ENCODE peak calls at places on chromosomes 12 and 14, in nine cellular contexts. X is mesenchymal stem cell; N is Peyer's patch; W is CD4-positive, alpha-beta memory T cell; Q is AG04450; M is adipocyte; P is PC-3; S is effector memory CD4-positive, alpha-beta T cell; Z is astrocyte. J is an unnamed sample.

GRCh38 chr12:116157845-116158267 is 119.6 kb downstream of the MED13L start:
- DNase-seq in X (no peak), N (no peak), W (no peak), Q (no peak), M (no peak), P (no peak), S (no peak), Z (no peak), J (no peak)

GRCh38 chr12:54360717-54361456 is 3.4 kb downstream of the GPR84 start:
- DNase-seq in X (peak; percentile 86), N (peak; percentile 70), W (peak; percentile 43), Q (no peak), M (peak; percentile 73), P (peak; percentile 86), S (no peak), Z (peak; percentile 60), J (peak; percentile 35)

GRCh38 chr14:66330916-66331315 is 155.3 kb upstream of the CCDC196 start:
- DNase-seq in X (no peak), N (no peak), W (no peak), Q (no peak), M (peak; percentile 1), P (peak; percentile 23), S (no peak), Z (peak; percentile 61), J (no peak)

GRCh38 chr12:31246470-31246850 is 79.5 kb downstream of the SINHCAF start:
- DNase-seq in X (no peak), N (no peak), W (no peak), Q (no peak), M (no peak), P (no peak), S (no peak), Z (peak; percentile 49), J (no peak)

GRCh38 chr14:79254069-79254775 is 957.1 kb downstream of the DIO2 start:
- DNase-seq in X (peak; percentile 33), N (no peak), W (no peak), Q (no peak), M (peak; percentile 7), P (no peak), S (no peak), Z (peak; percentile 67), J (no peak)

GRCh38 chr14:64053694-64054669 is 201.2 kb downstream of the SYNE2 start:
- DNase-seq in X (peak; percentile 52), N (no peak), W (no peak), Q (no peak), M (peak; percentile 12), P (peak; percentile 11), S (no peak), Z (no peak), J (no peak)

GRCh38 chr12:5456906-5457305 is 25.0 kb downstream of the NTF3 start:
- DNase-seq in X (peak; percentile 49), N (no peak), W (no peak), Q (peak; percentile 57), M (peak; percentile 72), P (no peak), S (no peak), Z (peak; percentile 70), J (no peak)

GRCh38 chr12:51759175-51759574 is 89.3 kb downstream of the FIGNL2 start:
- DNase-seq in X (peak; percentile 20), N (no peak), W (no peak), Q (no peak), M (no peak), P (peak; percentile 83), S (no peak), Z (no peak), J (no peak)

GRCh38 chr14:28576523-28576922 is 190.1 kb upstream of the FOXG1 start:
- DNase-seq in X (no peak), N (no peak), W (no peak), Q (no peak), M (no peak), P (peak; percentile 41), S (no peak), Z (no peak), J (no peak)

GRCh38 chr14:50559990-50560928 is at the start of gene ATL1:
- DNase-seq in X (peak; percentile 86), N (peak; percentile 42), W (peak; percentile 46), Q (peak; percentile 45), M (peak; percentile 80), P (peak; percentile 68), S (no peak), Z (peak; percentile 72), J (no peak)

GRCh38 chr12:78645956-78646355 is 218.6 kb upstream of the SYT1 start:
- DNase-seq in X (no peak), N (no peak), W (no peak), Q (peak; percentile 3), M (peak; percentile 74), P (no peak), S (no peak), Z (no peak), J (no peak)

GRCh38 chr12:103829092-103829491 is 11.9 kb downstream of the NT5DC3 start:
- DNase-seq in X (no peak), N (no peak), W (no peak), Q (no peak), M (peak; percentile 84), P (no peak), S (no peak), Z (no peak), J (no peak)

GRCh38 chr12:113891737-113892520 is 74.2 kb downstream of the RBM19 start:
- DNase-seq in X (no peak), N (no peak), W (no peak), Q (no peak), M (no peak), P (no peak), S (no peak), Z (no peak), J (no peak)

GRCh38 chr12:569803-570236 is 93.4 kb downstream of the NINJ2 start:
- DNase-seq in X (peak; percentile 85), N (peak; percentile 81), W (peak; percentile 84), Q (peak; percentile 48), M (peak; percentile 97), P (peak; percentile 80), S (peak; percentile 68), Z (peak; percentile 61), J (peak; percentile 84)

GRCh38 chr12:64029013-64029857 is 184.7 kb downstream of the SRGAP1 start:
- DNase-seq in X (no peak), N (no peak), W (no peak), Q (peak; percentile 8), M (peak; percentile 58), P (no peak), S (no peak), Z (peak; percentile 63), J (no peak)

GRCh38 chr14:34701808-34702207 is 12.6 kb downstream of the CFL2 start:
- DNase-seq in X (no peak), N (no peak), W (no peak), Q (no peak), M (no peak), P (peak; percentile 25), S (no peak), Z (no peak), J (no peak)

GRCh38 chr12:60266381-60266852 is 670.6 kb downstream of the SLC16A7 start:
- DNase-seq in X (peak; percentile 87), N (no peak), W (no peak), Q (peak; percentile 55), M (peak; percentile 78), P (peak; percentile 91), S (no peak), Z (peak; percentile 86), J (no peak)

GRCh38 chr14:31386271-31386670 is 34.1 kb downstream of the HEATR5A start:
- DNase-seq in X (no peak), N (no peak), W (no peak), Q (no peak), M (no peak), P (no peak), S (no peak), Z (no peak), J (no peak)
- H3K9me3 ChIP-seq in X (no peaks in the 10 kb centered on the region), N (no peaks in the 10 kb centered on the region), W (no peaks in the 10 kb centered on the region), Q (no peaks in the 10 kb centered on the region), M (no peaks in the 10 kb centered on the region), P (no peaks in the 10 kb centered on the region), S (no peaks in the 10 kb centered on the region), Z (no peaks in the 10 kb centered on the region), J (no peaks in the 10 kb centered on the region)

DNA sequence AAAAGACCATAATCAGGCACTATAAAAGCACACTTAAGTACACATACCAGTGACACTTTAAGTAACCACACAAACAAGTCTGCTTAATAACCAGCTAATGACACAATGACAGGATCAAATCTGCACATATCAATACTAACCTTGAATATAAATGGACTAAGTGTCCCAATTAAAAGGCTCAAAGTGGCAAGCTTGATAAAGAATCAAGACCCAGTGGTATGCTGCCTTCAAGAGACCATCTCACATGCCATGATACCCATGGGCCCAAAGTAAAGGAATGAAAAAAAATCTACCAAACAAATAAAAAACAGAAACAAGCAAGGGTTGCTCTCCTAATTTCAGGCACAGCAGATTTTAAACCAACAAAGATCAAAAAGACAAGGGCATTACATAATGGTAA is 470.4 kb downstream of the TRHDE start:
- DNase-seq in X (no peak), N (no peak), W (no peak), Q (no peak), M (no peak), P (no peak), S (no peak), Z (no peak), J (no peak)
- H3K9me3 ChIP-seq in X (peaks cover 27% of the 10 kb centered on the region), N (no peaks in the 10 kb centered on the region), W (no peaks in the 10 kb centered on the region), Q (no peaks in the 10 kb centered on the region), M (peaks cover 31% of the 10 kb centered on the region), P (peaks cover 14% of the 10 kb centered on the region), S (no peaks in the 10 kb centered on the region), Z (peaks cover 3% of the 10 kb centered on the region), J (no peaks in the 10 kb centered on the region)

DNA sequence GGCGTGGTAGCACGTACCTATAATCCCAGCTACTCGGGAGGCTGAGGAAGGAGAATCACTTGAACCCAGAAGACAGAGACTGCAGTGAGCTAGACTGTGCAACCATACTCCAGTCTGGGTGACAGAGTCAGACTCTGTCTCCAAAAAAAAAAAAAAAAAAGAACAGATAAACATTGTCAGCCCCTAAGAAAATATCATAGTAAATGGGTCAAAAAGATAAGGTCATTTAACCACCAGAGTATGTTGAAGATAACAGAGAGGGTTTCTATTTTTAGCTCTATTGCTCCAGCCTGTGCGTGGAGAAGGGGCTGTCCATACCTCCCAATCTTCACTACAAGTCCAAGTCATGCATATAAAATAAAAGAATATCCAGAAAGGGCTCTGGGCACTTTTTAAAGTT is 15.4 kb downstream of the LGMN start:
- DNase-seq in X (no peak), N (no peak), W (no peak), Q (no peak), M (no peak), P (no peak), S (no peak), Z (no peak), J (no peak)
- H3K9me3 ChIP-seq in X (peaks cover 12% of the 10 kb centered on the region), N (no peaks in the 10 kb centered on the region), W (no peaks in the 10 kb centered on the region), Q (peaks cover 5% of the 10 kb centered on the region), M (peaks cover 7% of the 10 kb centered on the region), P (no peaks in the 10 kb centered on the region), S (no peaks in the 10 kb centered on the region), Z (peaks cover 10% of the 10 kb centered on the region), J (no peaks in the 10 kb centered on the region)

GRCh38 chr14:41022932-41023331 is 583.7 kb upstream of the LRFN5 start:
- DNase-seq in X (peak; percentile 34), N (no peak), W (no peak), Q (no peak), M (no peak), P (peak; percentile 31), S (no peak), Z (peak; percentile 11), J (no peak)
- H3K9me3 ChIP-seq in X (no peaks in the 10 kb centered on the region), N (no peaks in the 10 kb centered on the region), W (no peaks in the 10 kb centered on the region), Q (peaks cover 4% of the 10 kb centered on the region), M (no peaks in the 10 kb centered on the region), P (no peaks in the 10 kb centered on the region), S (no peaks in the 10 kb centered on the region), Z (no peaks in the 10 kb centered on the region), J (no peaks in the 10 kb centered on the region)

J was measured in T-helper 17 cell.